ENCODE peak calls at places on chromosomes 7 and 10, in seven cellular contexts. V, L, O, C, U, X and R are unnamed samples.

GRCh38 chr10:83801983-83802382 is 337.3 kb upstream of the GHITM start:
- DNase-seq in V (no peak), L (no peak), O (no peak), C (no peak), U (no peak), X (no peak), R (no peak)

GRCh38 chr7:22356855-22357310 is at the start of gene RAPGEF5:
- DNase-seq in V (no peak), L (no peak), O (no peak), C (no peak), U (peak; percentile 80), X (no peak), R (peak; percentile 30)

GRCh38 chr10:42973411-42973810 is 103.5 kb upstream of the RET start:
- DNase-seq in V (no peak), L (no peak), O (no peak), C (no peak), U (no peak), X (no peak), R (no peak)

GRCh38 chr10:131199646-131200045 is 111.9 kb downstream of the TCERG1L start:
- DNase-seq in V (no peak), L (no peak), O (no peak), C (peak; percentile 10), U (peak; percentile 10), X (no peak), R (no peak)

GRCh38 chr7:74283858-74284447 is 5.3 kb upstream of the CLIP2 start:
- DNase-seq in V (no peak), L (no peak), O (no peak), C (no peak), U (no peak), X (no peak), R (peak; percentile 42)

GRCh38 chr10:98921381-98921780 is 314.3 kb downstream of the HPSE2 start:
- DNase-seq in V (no peak), L (no peak), O (no peak), C (no peak), U (no peak), X (no peak), R (no peak)

GRCh38 chr10:3887885-3888476 is 103.0 kb upstream of the KLF6 start:
- DNase-seq in V (peak; percentile 95), L (peak; percentile 93), O (no peak), C (peak; percentile 65), U (no peak), X (peak; percentile 97), R (peak; percentile 86)

GRCh38 chr7:151351027-151351426 is 9.4 kb downstream of the NUB1 start:
- DNase-seq in V (no peak), L (no peak), O (peak; percentile 47), C (no peak), U (no peak), X (no peak), R (no peak)

GRCh38 chr7:63067897-63068585 is 930.6 kb upstream of the ZNF722 start:
- DNase-seq in V (no peak), L (no peak), O (no peak), C (no peak), U (no peak), X (no peak), R (no peak)

GRCh38 chr7:132568962-132569361 is 7.3 kb downstream of the PLXNA4 start:
- DNase-seq in V (no peak), L (no peak), O (no peak), C (no peak), U (no peak), X (no peak), R (no peak)

GRCh38 chr7:27933691-27934565 is 194.0 kb downstream of the TAX1BP1 start:
- DNase-seq in V (peak; percentile 82), L (peak; percentile 91), O (no peak), C (no peak), U (no peak), X (peak; percentile 19), R (peak; percentile 86)

GRCh38 chr10:116109481-116109880 is 163.5 kb downstream of the GFRA1 start:
- DNase-seq in V (no peak), L (no peak), O (no peak), C (peak; percentile 13), U (no peak), X (no peak), R (no peak)

GRCh38 chr10:28047061-28047460 is 48.2 kb upstream of the ODAD2 start:
- DNase-seq in V (no peak), L (no peak), O (no peak), C (no peak), U (no peak), X (no peak), R (no peak)

GRCh38 chr7:54882121-54882520 is 123.1 kb upstream of the SEC61G start:
- DNase-seq in V (no peak), L (no peak), O (no peak), C (no peak), U (no peak), X (no peak), R (no peak)

GRCh38 chr10:89301721-89302445 is at the start of gene IFIT2:
- DNase-seq in V (peak; percentile 78), L (peak; percentile 85), O (peak; percentile 54), C (peak; percentile 70), U (peak; percentile 47), X (peak; percentile 87), R (peak; percentile 78)

GRCh38 chr7:73984481-73985205 is 43.3 kb upstream of the ELN start:
- DNase-seq in V (no peak), L (no peak), O (no peak), C (no peak), U (no peak), X (no peak), R (no peak)

GRCh38 chr10:101091546-101092290 is 29.9 kb downstream of the KAZALD1 start:
- DNase-seq in V (no peak), L (no peak), O (no peak), C (no peak), U (no peak), X (no peak), R (no peak)

GRCh38 chr10:4546500-4546899 is 279.5 kb upstream of the AKR1E2 start:
- DNase-seq in V (peak; percentile 99), L (peak; percentile 91), O (no peak), C (no peak), U (no peak), X (no peak), R (peak; percentile 82)

GRCh38 chr10:70753841-70754621 is 31.1 kb downstream of the TBATA start:
- DNase-seq in V (peak; percentile 4), L (peak; percentile 24), O (no peak), C (no peak), U (no peak), X (no peak), R (no peak)

GRCh38 chr10:70765794-70766594 is 19.2 kb downstream of the TBATA start:
- DNase-seq in V (no peak), L (no peak), O (no peak), C (no peak), U (peak; percentile 12), X (no peak), R (no peak)

DNA sequence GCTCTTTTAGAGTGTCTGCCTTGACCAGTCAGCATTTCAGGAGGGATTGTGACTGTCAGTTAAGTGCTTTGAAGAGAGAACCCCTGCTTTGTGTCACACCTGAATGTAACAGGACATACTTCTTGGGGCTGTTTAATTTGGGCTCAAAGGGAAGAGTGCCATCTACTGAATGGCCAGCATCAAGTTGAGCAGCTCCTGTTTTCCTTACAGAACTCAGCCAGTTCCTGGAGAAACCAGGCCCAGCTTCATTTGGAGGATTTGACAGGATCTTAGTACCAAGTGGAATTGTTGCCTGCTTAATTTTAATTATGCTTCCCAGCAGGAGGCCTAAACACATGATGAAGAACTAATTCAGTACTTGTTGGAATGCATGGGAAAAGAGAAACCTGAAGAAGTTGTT is 8.3 kb downstream of the ADD3 start:
- DNase-seq in V (peak; percentile 42), L (peak; percentile 46), O (no peak), C (no peak), U (no peak), X (peak; percentile 45), R (peak; percentile 69)
- TF ChIP-seq CTCF in V (peak; percentile 33), L (peak; percentile 45), O (no peak), C (no peak), U (no peak), X (peak; percentile 5), R (peak; percentile 29)

GRCh38 chr10:132371641-132372081 is 25.3 kb upstream of the PWWP2B start:
- DNase-seq in V (no peak), L (no peak), O (no peak), C (no peak), U (no peak), X (no peak), R (no peak)
- TF ChIP-seq CTCF in V (peak; percentile 39), L (peak; percentile 52), O (no peak), C (no peak), U (no peak), X (peak; percentile 30), R (peak; percentile 40)

DNA sequence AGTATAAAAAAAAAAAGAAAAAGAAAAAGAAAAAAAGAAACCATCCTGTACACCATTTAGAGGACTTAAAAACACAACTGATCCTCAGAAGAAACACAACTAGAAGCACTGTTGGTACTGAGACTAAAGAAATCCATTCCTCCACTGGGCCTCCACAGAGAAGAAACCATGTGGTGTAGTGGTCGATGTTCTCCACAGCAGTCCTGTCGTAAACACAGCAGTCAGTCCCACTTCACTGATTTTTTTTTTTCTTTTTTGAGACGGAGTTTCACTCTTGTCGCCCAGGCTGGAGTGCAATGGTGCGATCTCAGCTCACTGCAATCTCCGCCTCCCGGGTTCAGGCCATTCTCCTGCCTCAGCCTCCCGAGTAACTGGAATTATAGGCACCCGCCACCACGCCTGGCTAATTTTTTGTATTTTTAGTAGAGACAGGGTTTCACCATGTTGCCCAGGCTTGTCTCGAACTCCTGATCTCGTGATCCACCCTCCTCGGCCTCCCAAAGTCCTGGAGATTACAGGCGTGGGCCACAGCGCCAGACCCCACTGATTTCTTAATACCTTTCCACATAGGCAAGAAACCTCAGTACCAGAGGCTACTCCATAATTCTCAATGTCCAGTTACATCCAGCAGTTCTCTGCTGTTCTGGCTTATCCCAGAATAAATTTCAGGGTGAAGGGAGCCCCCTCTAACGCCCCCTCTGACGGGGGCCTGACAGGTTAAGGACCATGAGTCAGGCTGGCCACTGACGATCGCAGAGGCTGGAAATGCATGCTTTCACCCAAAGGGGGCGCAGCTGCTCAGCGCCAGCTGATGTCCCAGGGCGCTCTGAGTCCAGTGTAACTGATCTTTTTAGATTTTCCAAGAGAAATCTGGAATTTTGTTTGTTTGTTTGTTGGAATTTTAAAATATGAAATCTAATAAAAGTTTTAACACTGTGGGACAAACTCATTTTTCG is 24.8 kb upstream of the FFAR4 start:
- DNase-seq in V (peak; percentile 53), L (peak; percentile 29), O (no peak), C (peak; percentile 58), U (peak; percentile 60), X (peak; percentile 69), R (peak; percentile 84)
- TF ChIP-seq CTCF in V (peak; percentile 93), L (peak; percentile 90), O (no peak), C (peak; percentile 63), U (peak; percentile 80), X (peak; percentile 89), R (peak; percentile 90)

GRCh38 chr7:129896568-129897382 is 56.0 kb downstream of the UBE2H start:
- DNase-seq in V (no peak), L (no peak), O (no peak), C (no peak), U (no peak), X (peak; percentile 59), R (no peak)
- TF ChIP-seq CTCF in V (no peak), L (no peak), O (no peak), C (no peak), U (no peak), X (no peak), R (no peak)